ENCODE peak calls at places on chromosomes 1 and 21, in six cellular contexts. One of them, this sample, is unnamed.
A peak's percentile ranks its signal among the peaks of the same experiment; 100 is the strongest.

GRCh38 chr1:97082160-97082848 is 360.7 kb downstream of the PTBP2 start:
- DNase-seq in AG04450: no peak
- DNase-seq in cardiac muscle cell: no peak
- DNase-seq in foreskin fibroblast: no peak
- DNase-seq in endothelial cell of umbilical vein: no peak
- DNase-seq in Caco-2: no peak
- DNase-seq in this sample: no peak

GRCh38 chr1:112232848-112233247 is 163.2 kb upstream of the CTTNBP2NL start:
- DNase-seq in AG04450: no peak
- DNase-seq in cardiac muscle cell: peak; percentile 9
- DNase-seq in foreskin fibroblast: no peak
- DNase-seq in endothelial cell of umbilical vein: no peak
- DNase-seq in Caco-2: no peak
- DNase-seq in this sample: no peak

GRCh38 chr1:93499075-93499474 is 51.2 kb downstream of the FNBP1L start:
- DNase-seq in AG04450: no peak
- DNase-seq in cardiac muscle cell: no peak
- DNase-seq in foreskin fibroblast: no peak
- DNase-seq in endothelial cell of umbilical vein: no peak
- DNase-seq in Caco-2: no peak
- DNase-seq in this sample: no peak

GRCh38 chr1:234886081-234886874 is 242.4 kb downstream of the TOMM20 start:
- DNase-seq in AG04450: no peak
- DNase-seq in cardiac muscle cell: no peak
- DNase-seq in foreskin fibroblast: no peak
- DNase-seq in endothelial cell of umbilical vein: no peak
- DNase-seq in Caco-2: no peak
- DNase-seq in this sample: no peak

GRCh38 chr1:181517181-181517875 is 34.0 kb downstream of the CACNA1E start:
- DNase-seq in AG04450: no peak
- DNase-seq in cardiac muscle cell: no peak
- DNase-seq in foreskin fibroblast: no peak
- DNase-seq in endothelial cell of umbilical vein: no peak
- DNase-seq in Caco-2: no peak
- DNase-seq in this sample: no peak

GRCh38 chr1:1164361-1164700 is 9.3 kb upstream of the TTLL10 start:
- DNase-seq in AG04450: no peak
- DNase-seq in cardiac muscle cell: no peak
- DNase-seq in foreskin fibroblast: no peak
- DNase-seq in endothelial cell of umbilical vein: no peak
- DNase-seq in Caco-2: no peak
- DNase-seq in this sample: no peak

GRCh38 chr1:212147581-212148033 is 112.1 kb downstream of the DTL start:
- DNase-seq in AG04450: no peak
- DNase-seq in cardiac muscle cell: peak; percentile 12
- DNase-seq in foreskin fibroblast: no peak
- DNase-seq in endothelial cell of umbilical vein: no peak
- DNase-seq in Caco-2: no peak
- DNase-seq in this sample: no peak

GRCh38 chr1:25872708-25873107 is 2.8 kb downstream of the PAQR7 start:
- DNase-seq in AG04450: no peak
- DNase-seq in cardiac muscle cell: no peak
- DNase-seq in foreskin fibroblast: no peak
- DNase-seq in endothelial cell of umbilical vein: no peak
- DNase-seq in Caco-2: no peak
- DNase-seq in this sample: no peak

GRCh38 chr1:183847646-183848045 is 42.7 kb downstream of the RGL1 start:
- DNase-seq in AG04450: no peak
- DNase-seq in cardiac muscle cell: no peak
- DNase-seq in foreskin fibroblast: no peak
- DNase-seq in endothelial cell of umbilical vein: no peak
- DNase-seq in Caco-2: no peak
- DNase-seq in this sample: no peak

GRCh38 chr1:35619237-35620121 is 21.8 kb downstream of the PSMB2 start:
- DNase-seq in AG04450: no peak
- DNase-seq in cardiac muscle cell: peak; percentile 52
- DNase-seq in foreskin fibroblast: no peak
- DNase-seq in endothelial cell of umbilical vein: no peak
- DNase-seq in Caco-2: no peak
- DNase-seq in this sample: no peak

GRCh38 chr1:112393634-112393976 is 2.4 kb upstream of the CTTNBP2NL start:
- DNase-seq in AG04450: no peak
- DNase-seq in cardiac muscle cell: no peak
- DNase-seq in foreskin fibroblast: no peak
- DNase-seq in endothelial cell of umbilical vein: peak; percentile 77
- DNase-seq in Caco-2: no peak
- DNase-seq in this sample: no peak

GRCh38 chr1:153430561-153430960 is 14.2 kb downstream of the S100A7A start:
- DNase-seq in AG04450: no peak
- DNase-seq in cardiac muscle cell: no peak
- DNase-seq in foreskin fibroblast: no peak
- DNase-seq in endothelial cell of umbilical vein: no peak
- DNase-seq in Caco-2: no peak
- DNase-seq in this sample: no peak

GRCh38 chr1:10679521-10680220 is 116.8 kb downstream of the CASZ1 start:
- DNase-seq in AG04450: peak; percentile 11
- DNase-seq in cardiac muscle cell: peak; percentile 85
- DNase-seq in foreskin fibroblast: no peak
- DNase-seq in endothelial cell of umbilical vein: peak; percentile 36
- DNase-seq in Caco-2: peak; percentile 69
- DNase-seq in this sample: no peak

GRCh38 chr21:34191876-34192275 is 118.5 kb downstream of the MRPS6 start:
- DNase-seq in AG04450: no peak
- DNase-seq in cardiac muscle cell: no peak
- DNase-seq in foreskin fibroblast: no peak
- DNase-seq in endothelial cell of umbilical vein: no peak
- DNase-seq in Caco-2: no peak
- DNase-seq in this sample: no peak

GRCh38 chr1:182185822-182186756 is 124.6 kb upstream of the ZNF648 start:
- DNase-seq in AG04450: no peak
- DNase-seq in cardiac muscle cell: no peak
- DNase-seq in foreskin fibroblast: peak; percentile 81
- DNase-seq in endothelial cell of umbilical vein: no peak
- DNase-seq in Caco-2: no peak
- DNase-seq in this sample: no peak

GRCh38 chr1:186164773-186165172 is 210.3 kb downstream of the TPR start:
- DNase-seq in AG04450: no peak
- DNase-seq in cardiac muscle cell: no peak
- DNase-seq in foreskin fibroblast: no peak
- DNase-seq in endothelial cell of umbilical vein: no peak
- DNase-seq in Caco-2: no peak
- DNase-seq in this sample: no peak

GRCh38 chr1:19397217-19397945 is 85.3 kb downstream of the SLC66A1 start:
- DNase-seq in AG04450: no peak
- DNase-seq in cardiac muscle cell: no peak
- DNase-seq in foreskin fibroblast: peak; percentile 33
- DNase-seq in endothelial cell of umbilical vein: no peak
- DNase-seq in Caco-2: no peak
- DNase-seq in this sample: no peak

GRCh38 chr1:19395678-19396192 is 83.6 kb downstream of the SLC66A1 start:
- DNase-seq in AG04450: no peak
- DNase-seq in cardiac muscle cell: no peak
- DNase-seq in foreskin fibroblast: peak; percentile 83
- DNase-seq in endothelial cell of umbilical vein: no peak
- DNase-seq in Caco-2: no peak
- DNase-seq in this sample: no peak

GRCh38 chr1:19400189-19400588 is 85.2 kb downstream of the CAPZB start:
- DNase-seq in AG04450: no peak
- DNase-seq in cardiac muscle cell: peak; percentile 63
- DNase-seq in foreskin fibroblast: no peak
- DNase-seq in endothelial cell of umbilical vein: no peak
- DNase-seq in Caco-2: no peak
- DNase-seq in this sample: no peak

GRCh38 chr1:19396280-19396679 is 84.2 kb downstream of the SLC66A1 start:
- DNase-seq in AG04450: no peak
- DNase-seq in cardiac muscle cell: no peak
- DNase-seq in foreskin fibroblast: no peak
- DNase-seq in endothelial cell of umbilical vein: no peak
- DNase-seq in Caco-2: no peak
- DNase-seq in this sample: no peak

GRCh38 chr1:19398309-19398760 is 86.2 kb downstream of the SLC66A1 start:
- DNase-seq in AG04450: peak; percentile 90
- DNase-seq in cardiac muscle cell: no peak
- DNase-seq in foreskin fibroblast: peak; percentile 96
- DNase-seq in endothelial cell of umbilical vein: no peak
- DNase-seq in Caco-2: no peak
- DNase-seq in this sample: no peak
- TF ChIP-seq CTCF in AG04450: peak; percentile 73
- TF ChIP-seq CTCF in cardiac muscle cell: peak; percentile 59
- TF ChIP-seq CTCF in foreskin fibroblast: peak; percentile 61
- TF ChIP-seq CTCF in endothelial cell of umbilical vein: no peak
- TF ChIP-seq CTCF in Caco-2: no peak
- TF ChIP-seq CTCF in this sample: no peak

GRCh38 chr1:84782311-84782771 is 92.1 kb upstream of the SSX2IP start:
- DNase-seq in AG04450: no peak
- DNase-seq in cardiac muscle cell: peak; percentile 76
- DNase-seq in foreskin fibroblast: no peak
- DNase-seq in endothelial cell of umbilical vein: peak; percentile 48
- DNase-seq in Caco-2: peak; percentile 48
- DNase-seq in this sample: peak; percentile 68
- TF ChIP-seq CTCF in AG04450: peak; percentile 56
- TF ChIP-seq CTCF in cardiac muscle cell: peak; percentile 86
- TF ChIP-seq CTCF in foreskin fibroblast: peak; percentile 51
- TF ChIP-seq CTCF in endothelial cell of umbilical vein: peak; percentile 80
- TF ChIP-seq CTCF in Caco-2: peak; percentile 37
- TF ChIP-seq CTCF in this sample: peak; percentile 64

GRCh38 chr1:157691285-157691920 is 9.2 kb downstream of the FCRL3 start:
- DNase-seq in AG04450: no peak
- DNase-seq in cardiac muscle cell: peak; percentile 35
- DNase-seq in foreskin fibroblast: peak; percentile 1
- DNase-seq in endothelial cell of umbilical vein: peak; percentile 28
- DNase-seq in Caco-2: no peak
- DNase-seq in this sample: no peak
- TF ChIP-seq CTCF in AG04450: peak; percentile 55
- TF ChIP-seq CTCF in cardiac muscle cell: peak; percentile 54
- TF ChIP-seq CTCF in foreskin fibroblast: peak; percentile 55
- TF ChIP-seq CTCF in endothelial cell of umbilical vein: peak; percentile 47
- TF ChIP-seq CTCF in Caco-2: peak; percentile 64
- TF ChIP-seq CTCF in this sample: peak; percentile 41

GRCh38 chr21:43270800-43271261 is 102.0 kb downstream of the CRYAA start:
- DNase-seq in AG04450: no peak
- DNase-seq in cardiac muscle cell: no peak
- DNase-seq in foreskin fibroblast: no peak
- DNase-seq in endothelial cell of umbilical vein: no peak
- DNase-seq in Caco-2: no peak
- DNase-seq in this sample: no peak

GRCh38 chr21:43269981-43270670 is 101.3 kb downstream of the CRYAA start:
- DNase-seq in AG04450: no peak
- DNase-seq in cardiac muscle cell: no peak
- DNase-seq in foreskin fibroblast: no peak
- DNase-seq in endothelial cell of umbilical vein: no peak
- DNase-seq in Caco-2: no peak
- DNase-seq in this sample: no peak

GRCh38 chr21:43268804-43269186 is 100.0 kb downstream of the CRYAA start:
- DNase-seq in AG04450: no peak
- DNase-seq in cardiac muscle cell: no peak
- DNase-seq in foreskin fibroblast: no peak
- DNase-seq in endothelial cell of umbilical vein: no peak
- DNase-seq in Caco-2: no peak
- DNase-seq in this sample: no peak

GRCh38 chr21:43268086-43268803 is 99.4 kb downstream of the CRYAA start:
- DNase-seq in AG04450: no peak
- DNase-seq in cardiac muscle cell: no peak
- DNase-seq in foreskin fibroblast: no peak
- DNase-seq in endothelial cell of umbilical vein: no peak
- DNase-seq in Caco-2: no peak
- DNase-seq in this sample: no peak

GRCh38 chr21:43269461-43269860 is 100.7 kb downstream of the CRYAA start:
- DNase-seq in AG04450: no peak
- DNase-seq in cardiac muscle cell: no peak
- DNase-seq in foreskin fibroblast: no peak
- DNase-seq in endothelial cell of umbilical vein: no peak
- DNase-seq in Caco-2: no peak
- DNase-seq in this sample: no peak
- TF ChIP-seq CTCF in AG04450: peak; percentile 22
- TF ChIP-seq CTCF in cardiac muscle cell: peak; percentile 38
- TF ChIP-seq CTCF in foreskin fibroblast: peak; percentile 15
- TF ChIP-seq CTCF in endothelial cell of umbilical vein: peak; percentile 40
- TF ChIP-seq CTCF in Caco-2: peak; percentile 10
- TF ChIP-seq CTCF in this sample: no peak

GRCh38 chr21:39851219-39851618 is 16.0 kb upstream of the PCP4 start:
- DNase-seq in AG04450: no peak
- DNase-seq in cardiac muscle cell: no peak
- DNase-seq in foreskin fibroblast: no peak
- DNase-seq in endothelial cell of umbilical vein: no peak
- DNase-seq in Caco-2: no peak
- DNase-seq in this sample: no peak

GRCh38 chr21:39852726-39853510 is 14.3 kb upstream of the PCP4 start:
- DNase-seq in AG04450: no peak
- DNase-seq in cardiac muscle cell: no peak
- DNase-seq in foreskin fibroblast: no peak
- DNase-seq in endothelial cell of umbilical vein: no peak
- DNase-seq in Caco-2: no peak
- DNase-seq in this sample: no peak

GRCh38 chr21:39854572-39854971 is 12.7 kb upstream of the PCP4 start:
- DNase-seq in AG04450: no peak
- DNase-seq in cardiac muscle cell: no peak
- DNase-seq in foreskin fibroblast: no peak
- DNase-seq in endothelial cell of umbilical vein: no peak
- DNase-seq in Caco-2: no peak
- DNase-seq in this sample: no peak

GRCh38 chr21:39850333-39850732 is 16.9 kb upstream of the PCP4 start:
- DNase-seq in AG04450: no peak
- DNase-seq in cardiac muscle cell: no peak
- DNase-seq in foreskin fibroblast: no peak
- DNase-seq in endothelial cell of umbilical vein: no peak
- DNase-seq in Caco-2: no peak
- DNase-seq in this sample: no peak

GRCh38 chr21:39852021-39852721 is 15.1 kb upstream of the PCP4 start:
- DNase-seq in AG04450: no peak
- DNase-seq in cardiac muscle cell: no peak
- DNase-seq in foreskin fibroblast: no peak
- DNase-seq in endothelial cell of umbilical vein: no peak
- DNase-seq in Caco-2: no peak
- DNase-seq in this sample: no peak
- TF ChIP-seq CTCF in AG04450: no peak
- TF ChIP-seq CTCF in cardiac muscle cell: no peak
- TF ChIP-seq CTCF in foreskin fibroblast: no peak
- TF ChIP-seq CTCF in endothelial cell of umbilical vein: no peak
- TF ChIP-seq CTCF in Caco-2: no peak
- TF ChIP-seq CTCF in this sample: no peak

DNA sequence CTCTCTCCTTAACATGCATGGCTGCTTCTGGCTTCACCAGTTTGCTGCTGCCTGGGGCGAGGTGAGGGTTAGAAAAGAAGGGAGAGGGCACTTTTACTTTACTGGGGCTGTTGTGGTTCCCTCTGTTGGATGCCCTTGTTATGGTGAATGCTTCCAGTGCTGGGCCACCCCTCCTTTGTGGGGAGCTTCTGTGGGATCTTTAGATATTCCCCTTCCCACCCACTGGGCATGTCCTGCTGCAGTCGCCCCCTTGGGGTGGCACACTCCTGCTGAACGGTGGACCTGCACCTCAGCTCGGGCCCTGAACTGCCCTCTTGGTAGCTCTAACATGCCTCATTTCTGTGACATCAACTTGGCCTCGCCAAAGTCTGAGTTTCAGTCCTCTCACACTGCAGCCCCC is 6.0 kb downstream of the TNN start:
- DNase-seq in AG04450: no peak
- DNase-seq in cardiac muscle cell: no peak
- DNase-seq in foreskin fibroblast: no peak
- DNase-seq in endothelial cell of umbilical vein: no peak
- DNase-seq in Caco-2: no peak
- DNase-seq in this sample: no peak
- TF ChIP-seq CTCF in AG04450: no peak
- TF ChIP-seq CTCF in cardiac muscle cell: no peak
- TF ChIP-seq CTCF in foreskin fibroblast: no peak
- TF ChIP-seq CTCF in endothelial cell of umbilical vein: no peak
- TF ChIP-seq CTCF in Caco-2: no peak
- TF ChIP-seq CTCF in this sample: no peak

This sample was measured in natural killer cell.